ENCODE peak calls at places on chromosomes 7 and 10, in six cellular contexts. G, T, J, U, X and V are unnamed samples.

GRCh38 chr10:102504976-102505300 is 1.2 kb downstream of the SUFU start:
- DNase-seq in T (no peak), J (no peak), G (no peak), X (no peak), U (no peak), V (no peak)

GRCh38 chr10:4201866-4202825 is 417.1 kb upstream of the KLF6 start:
- DNase-seq in U (no peak), G (no peak), X (peak), J (no peak), T (no peak), V (no peak)

GRCh38 chr7:74372511-74373111 is 81.1 kb upstream of the GTF2IRD1 start:
- DNase-seq in J (no peak), X (no peak), T (no peak), U (peak), G (no peak), V (peak)

GRCh38 chr7:116228241-116228640 is 17.9 kb downstream of the TES start:
- DNase-seq in U (no peak), G (no peak), X (no peak), J (no peak), T (no peak), V (no peak)

GRCh38 chr10:3784510-3785250 is at the start of gene KLF6:
- DNase-seq in X (peak), U (peak), J (no peak), T (no peak), G (peak), V (no peak)

GRCh38 chr10:63156236-63156635 is 23.1 kb downstream of the NRBF2 start:
- DNase-seq in U (no peak), T (no peak), J (no peak), G (no peak), X (no peak), V (no peak)

GRCh38 chr7:22447759-22448158 is 52.2 kb downstream of the STEAP1B start:
- DNase-seq in J (no peak), X (no peak), U (no peak), G (peak), T (no peak), V (no peak)

GRCh38 chr10:33067481-33067880 is 109.5 kb upstream of the ITGB1 start:
- DNase-seq in U (no peak), X (no peak), T (no peak), J (no peak), G (peak), V (no peak)

GRCh38 chr10:30765611-30766010 is 136.1 kb upstream of the LYZL2 start:
- DNase-seq in J (no peak), G (no peak), T (no peak), U (no peak), X (no peak), V (no peak)

GRCh38 chr10:15068802-15069201 is 19.8 kb downstream of the ACBD7 start:
- DNase-seq in G (peak), X (no peak), J (no peak), T (no peak), U (no peak), V (peak)

GRCh38 chr10:96910488-96911395 is 78.6 kb downstream of the LCOR start:
- DNase-seq in U (no peak), G (peak), X (peak), T (peak), J (no peak), V (peak)

GRCh38 chr7:70568674-70569334 is 563.1 kb upstream of the GALNT17 start:
- DNase-seq in U (no peak), T (no peak), G (no peak), J (no peak), X (no peak), V (no peak)

GRCh38 chr7:66748791-66749190 is 8.3 kb downstream of the RABGEF1 start:
- DNase-seq in T (no peak), G (no peak), J (no peak), X (no peak), U (no peak), V (no peak)

GRCh38 chr7:137266764-137267163 is 76.8 kb downstream of the PTN start:
- DNase-seq in J (no peak), G (no peak), T (no peak), X (peak), U (no peak), V (no peak)

GRCh38 chr7:137272249-137272648 is 71.3 kb downstream of the PTN start:
- DNase-seq in U (no peak), G (no peak), T (no peak), J (no peak), X (no peak), V (no peak)

DNA sequence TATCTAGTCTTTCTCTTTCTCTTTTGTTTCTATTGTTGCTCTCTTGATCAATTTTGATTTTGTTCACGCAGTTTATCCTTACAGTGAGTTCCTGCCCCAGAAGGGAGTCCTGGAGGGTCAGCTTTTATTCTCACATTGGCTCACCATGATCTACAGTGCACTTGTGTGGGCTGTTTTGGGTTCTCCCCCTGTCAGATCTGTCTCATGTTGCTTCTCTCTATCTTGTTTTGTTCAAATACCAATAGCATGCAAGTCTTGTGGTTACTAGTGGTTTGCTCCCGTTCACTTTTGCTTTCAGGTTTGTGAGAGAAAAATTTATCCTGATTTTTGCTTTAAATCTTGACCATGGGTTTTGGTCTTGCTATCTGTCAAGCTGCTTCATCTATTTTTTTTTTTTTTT is 74.3 kb downstream of the PTN start:
- DNase-seq in J (no peak), T (no peak), G (no peak), U (no peak), X (no peak), V (no peak)
- H2AFZ ChIP-seq in J (no peak), T (no peak), G (no peak), U (no peak), X (no peak), V (no peak)

GRCh38 chr7:83324596-83324995 is 161.9 kb upstream of the PCLO start:
- DNase-seq in U (no peak), J (no peak), T (no peak), X (peak), G (no peak), V (no peak)

GRCh38 chr7:83326223-83326622 is 163.5 kb upstream of the PCLO start:
- DNase-seq in U (no peak), X (peak), G (no peak), T (no peak), J (no peak), V (no peak)

GRCh38 chr7:83325083-83325482 is 162.4 kb upstream of the PCLO start:
- DNase-seq in G (no peak), J (no peak), T (no peak), X (peak), U (no peak), V (no peak)

GRCh38 chr7:83321011-83321410 is 158.3 kb upstream of the PCLO start:
- DNase-seq in J (no peak), G (no peak), X (no peak), U (no peak), T (no peak), V (no peak)
- H3K14ac ChIP-seq in J (no peak), G (no peak), X (no peak), U (no peak), T (no peak), V (no peak)

GRCh38 chr7:118218413-118219156 is 5.9 kb upstream of the ANKRD7 start:
- DNase-seq in G (no peak), X (no peak), T (no peak), U (no peak), J (no peak), V (peak)
- H2AFZ ChIP-seq in G (no peak), X (no peak), T (no peak), U (no peak), J (no peak), V (no peak)

GRCh38 chr7:132328760-132329159 is 247.5 kb downstream of the PLXNA4 start:
- DNase-seq in T (no peak), X (no peak), J (no peak), U (no peak), G (no peak), V (no peak)
- H3K14ac ChIP-seq in T (no peak), X (no peak), J (no peak), U (no peak), G (no peak), V (no peak)

GRCh38 chr7:146702898-146703297 is 586.3 kb downstream of the CNTNAP2 start:
- DNase-seq in U (no peak), X (no peak), T (no peak), J (no peak), G (no peak), V (no peak)
- H2AFZ ChIP-seq in U (no peak), X (no peak), T (no peak), J (no peak), G (no peak), V (no peak)

DNA sequence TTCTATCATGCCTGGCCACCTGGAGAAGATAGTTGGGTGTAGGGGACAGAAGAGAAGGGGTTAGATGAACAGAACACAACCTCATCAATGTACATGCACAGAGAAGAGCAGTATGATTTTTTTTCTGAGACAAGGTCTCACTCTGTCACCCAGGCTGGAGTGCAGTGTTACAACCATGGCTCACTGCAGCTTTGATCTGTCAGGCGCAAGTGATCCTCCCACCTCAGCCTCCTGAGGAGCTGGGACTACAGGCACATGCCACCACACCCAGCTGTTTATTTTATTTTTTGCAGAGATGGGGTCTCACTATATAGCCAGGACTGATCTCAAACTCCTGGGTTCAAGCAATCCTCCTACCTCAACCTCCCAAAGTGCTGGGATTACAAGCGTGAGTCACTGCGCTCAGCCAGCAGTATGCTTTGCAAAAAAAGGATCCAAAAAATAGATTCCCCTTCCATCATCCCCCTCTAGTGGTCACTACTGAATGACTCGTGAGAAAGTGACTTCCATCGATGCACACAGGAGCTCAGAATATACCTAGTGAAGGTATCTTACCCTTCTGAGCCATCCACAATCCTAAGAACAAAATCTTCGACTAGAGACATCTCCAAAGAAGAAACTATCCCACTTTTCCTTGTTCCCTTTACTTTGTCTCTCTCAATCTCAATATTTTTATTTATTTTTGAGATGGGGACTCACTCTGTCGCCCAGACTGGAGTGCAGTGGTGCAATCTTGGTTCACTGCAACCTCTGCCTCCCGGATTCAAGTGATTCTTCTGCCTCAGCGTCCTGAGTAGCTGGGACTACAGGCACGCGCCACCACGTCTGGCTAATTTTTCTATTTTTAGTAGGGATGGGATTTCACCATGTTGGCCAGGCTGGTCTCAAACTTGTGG is 21.0 kb downstream of the ZCWPW1 start:
- DNase-seq in U (peak), J (peak), X (peak), G (peak), T (peak), V (peak)
- H3K14ac ChIP-seq in U (no peak), J (no peak), X (no peak), G (no peak), T (no peak), V (no peak)